ENCODE peak calls at places on chromosomes 11 and 22, in seven cellular contexts. K is kidney, R is stomach, J is astrocyte, T is fibroblast of lung, X is GM23338, U is heart left ventricle. M is an unnamed sample. For H3K4me1 and H3K36me3, the result is how much of the 10 kb centered on the place peaks cover.

GRCh38 chr11:12103411-12104225 is 6.8 kb upstream of the MICAL2 start:
- DNase-seq in K (no peak), R (peak), J (no peak), T (no peak), X (no peak), U (peak), M (no peak)

GRCh38 chr22:41003976-41004375 is 52.8 kb downstream of the RBX1 start:
- DNase-seq in K (no peak), R (no peak), J (no peak), T (no peak), X (no peak), U (no peak), M (no peak)

GRCh38 chr11:7279676-7280075 is 28.0 kb downstream of the SYT9 start:
- DNase-seq in K (no peak), R (no peak), J (no peak), T (no peak), X (no peak), U (no peak), M (no peak)

GRCh38 chr22:43988960-43989359 is 33.7 kb downstream of the SAMM50 start:
- DNase-seq in K (no peak), R (no peak), J (no peak), T (no peak), X (no peak), U (no peak), M (no peak)

GRCh38 chr11:72609045-72609444 is 65.2 kb downstream of the PDE2A start:
- DNase-seq in K (no peak), R (no peak), J (no peak), T (peak), X (peak), U (no peak), M (no peak)

GRCh38 chr22:34303656-34304055 is 383.4 kb upstream of the LARGE1 start:
- DNase-seq in K (no peak), R (no peak), J (no peak), T (no peak), X (no peak), U (no peak), M (no peak)

GRCh38 chr11:2775626-2776350 is 76.0 kb upstream of the KCNQ1OT1 start:
- DNase-seq in K (peak), R (peak), J (no peak), T (no peak), X (no peak), U (peak), M (no peak)

GRCh38 chr22:32985899-32986772 is 72.0 kb downstream of the SYN3 start:
- DNase-seq in K (no peak), R (peak), J (peak), T (peak), X (peak), U (peak), M (peak)

GRCh38 chr11:34616086-34616485 is 4.8 kb upstream of the EHF start:
- DNase-seq in K (no peak), R (no peak), J (no peak), T (no peak), X (no peak), U (no peak), M (no peak)

GRCh38 chr11:100739636-100740035 is 52.5 kb downstream of the ARHGAP42 start:
- DNase-seq in K (no peak), R (peak), J (peak), T (peak), X (peak), U (peak), M (no peak)

GRCh38 chr22:27420817-27421361 is 380.7 kb downstream of the MN1 start:
- DNase-seq in K (peak), R (peak), J (peak), T (peak), X (no peak), U (peak), M (peak)

GRCh38 chr11:71304491-71304890 is 52.1 kb upstream of the SHANK2 start:
- DNase-seq in K (no peak), R (peak), J (no peak), T (no peak), X (no peak), U (no peak), M (no peak)

GRCh38 chr22:38153821-38154562 is 27.6 kb downstream of the PLA2G6 start:
- DNase-seq in K (peak), R (no peak), J (no peak), T (no peak), X (peak), U (no peak), M (no peak)

GRCh38 chr11:117796456-117797428 is at the start of gene DSCAML1:
- DNase-seq in K (peak), R (no peak), J (no peak), T (no peak), X (peak), U (no peak), M (peak)

GRCh38 chr11:119368121-119369034 is 13.1 kb downstream of the USP2 start:
- DNase-seq in K (peak), R (peak), J (no peak), T (peak), X (no peak), U (peak), M (peak)

GRCh38 chr11:34976496-34976895 is 60.1 kb downstream of the PDHX start:
- DNase-seq in K (no peak), R (no peak), J (peak), T (peak), X (no peak), U (no peak), M (no peak)

GRCh38 chr11:117378966-117379865 is 51.6 kb downstream of the CEP164 start:
- DNase-seq in K (no peak), R (no peak), J (no peak), T (no peak), X (no peak), U (peak), M (no peak)

GRCh38 chr11:100810146-100810545 is 123.1 kb downstream of the ARHGAP42 start:
- DNase-seq in K (no peak), R (no peak), J (peak), T (peak), X (no peak), U (no peak), M (no peak)

GRCh38 chr11:109140426-109140825 is 281.6 kb upstream of the C11orf87 start:
- DNase-seq in K (no peak), R (no peak), J (no peak), T (no peak), X (no peak), U (no peak), M (no peak)

GRCh38 chr11:12818333-12819015 is 144.3 kb downstream of the TEAD1 start:
- DNase-seq in K (no peak), R (no peak), J (peak), T (peak), X (no peak), U (peak), M (no peak)

GRCh38 chr22:17880020-17880419 is 105.8 kb upstream of the BID start:
- DNase-seq in K (no peak), R (no peak), J (no peak), T (no peak), X (no peak), U (no peak), M (no peak)

GRCh38 chr11:94832604-94833238 is 64.6 kb downstream of the AMOTL1 start:
- DNase-seq in K (no peak), R (no peak), J (no peak), T (no peak), X (no peak), U (no peak), M (no peak)

GRCh38 chr11:93330446-93330984 is at the start of gene DEUP1:
- DNase-seq in K (peak), R (peak), J (peak), T (peak), X (peak), U (peak), M (peak)

GRCh38 chr11:77144854-77145428 is 16.9 kb downstream of the MYO7A start:
- DNase-seq in K (peak), R (peak), J (no peak), T (no peak), X (no peak), U (no peak), M (peak)

GRCh38 chr11:68043349-68044144 is 4.7 kb downstream of the TCIRG1 start:
- DNase-seq in K (peak), R (no peak), J (peak), T (peak), X (no peak), U (no peak), M (no peak)

GRCh38 chr11:8806974-8807373 is 104.0 kb upstream of the AKIP1 start:
- DNase-seq in K (no peak), R (no peak), J (no peak), T (no peak), X (no peak), U (no peak), M (no peak)

GRCh38 chr11:19934828-19935259 is 222.2 kb downstream of the NAV2 start:
- DNase-seq in K (no peak), R (no peak), J (peak), T (peak), X (no peak), U (no peak), M (no peak)

GRCh38 chr22:30866811-30867271 is 101.7 kb downstream of the MORC2 start:
- DNase-seq in K (peak), R (no peak), J (no peak), T (no peak), X (peak), U (peak), M (peak)

GRCh38 chr11:62336949-62337681 is at the start of gene ASRGL1:
- DNase-seq in K (peak), R (peak), J (peak), T (peak), X (peak), U (peak), M (peak)

GRCh38 chr11:62338218-62338617 is 970 bp downstream of the ASRGL1 start:
- DNase-seq in K (no peak), R (no peak), J (no peak), T (no peak), X (no peak), U (no peak), M (no peak)

GRCh38 chr11:62333768-62334167 is 3.5 kb upstream of the ASRGL1 start:
- DNase-seq in K (no peak), R (no peak), J (no peak), T (no peak), X (no peak), U (no peak), M (no peak)

GRCh38 chr11:62340269-62340901 is 3.1 kb downstream of the ASRGL1 start:
- DNase-seq in K (no peak), R (peak), J (peak), T (peak), X (peak), U (peak), M (peak)

GRCh38 chr11:62337682-62338181 is 484 bp downstream of the ASRGL1 start:
- DNase-seq in K (peak), R (peak), J (no peak), T (peak), X (peak), U (no peak), M (peak)
- TF ChIP-seq CTCF in K (no peak), R (no peak), J (no peak), T (no peak), X (no peak), U (no peak), M (no peak)

DNA sequence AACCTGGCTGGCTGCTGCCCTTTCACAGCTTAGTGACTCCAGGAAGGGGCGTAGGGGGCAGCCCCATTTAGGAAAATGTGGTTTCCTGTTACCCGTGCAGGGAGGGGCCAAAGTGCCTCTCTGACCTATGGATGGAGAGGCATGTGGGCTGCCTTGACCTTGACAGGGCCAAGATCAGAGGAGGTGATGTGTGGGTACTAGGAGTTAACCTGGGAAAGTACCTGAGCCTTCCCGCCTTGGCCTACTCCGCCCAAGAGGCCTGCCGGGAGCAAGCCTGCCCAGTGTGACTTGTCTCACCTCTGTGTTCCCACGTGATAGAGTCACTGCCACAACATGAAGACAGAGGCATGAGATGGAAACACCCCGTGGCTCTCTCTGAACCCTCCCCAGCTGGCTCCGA is 33.4 kb downstream of the GRAMD4 start:
- DNase-seq in K (no peak), R (no peak), J (no peak), T (no peak), X (no peak), U (no peak), M (no peak)
- H3K4me1 ChIP-seq in K (under half), R (half or more), J (under half), T (under half), X (under half), U (half or more), M (under half)

GRCh38 chr11:106091480-106092123 is 14.1 kb downstream of the AASDHPPT start:
- DNase-seq in K (no peak), R (no peak), J (peak), T (peak), X (no peak), U (no peak), M (no peak)
- H3K36me3 ChIP-seq in K (under half), R (half or more), J (under half), T (under half), X (under half), U (under half), M (under half)

DNA sequence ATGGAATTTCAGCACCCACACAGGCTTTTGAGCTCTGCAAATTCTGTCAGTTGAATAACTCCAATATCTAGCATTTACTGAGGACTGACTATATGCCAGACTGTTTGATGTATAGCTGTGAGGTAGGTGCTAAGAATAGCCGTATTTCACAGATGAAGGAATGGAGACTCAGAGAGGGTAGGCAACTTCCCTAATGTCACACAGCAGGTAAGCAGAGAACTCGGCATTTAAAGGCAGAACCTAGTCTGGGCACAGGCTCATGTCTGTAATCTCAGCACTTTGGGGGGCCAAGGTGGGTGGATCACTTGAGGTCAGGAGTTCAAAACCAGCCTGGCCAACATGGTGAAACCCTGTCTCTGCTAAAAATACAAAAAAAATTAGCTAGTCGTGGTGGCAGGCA is 184.1 kb downstream of the BCR start:
- DNase-seq in K (no peak), R (no peak), J (no peak), T (no peak), X (no peak), U (no peak), M (no peak)
- TF ChIP-seq CTCF in K (no peak), R (no peak), J (no peak), T (no peak), X (no peak), U (no peak), M (no peak)

GRCh38 chr11:65569973-65570918 is at the start of gene ZNRD2:
- DNase-seq in K (peak), R (peak), J (peak), T (peak), X (peak), U (peak), M (peak)
- H3K4me1 ChIP-seq in K (under half), R (half or more), J (half or more), T (under half), X (under half), U (under half), M (half or more)

DNA sequence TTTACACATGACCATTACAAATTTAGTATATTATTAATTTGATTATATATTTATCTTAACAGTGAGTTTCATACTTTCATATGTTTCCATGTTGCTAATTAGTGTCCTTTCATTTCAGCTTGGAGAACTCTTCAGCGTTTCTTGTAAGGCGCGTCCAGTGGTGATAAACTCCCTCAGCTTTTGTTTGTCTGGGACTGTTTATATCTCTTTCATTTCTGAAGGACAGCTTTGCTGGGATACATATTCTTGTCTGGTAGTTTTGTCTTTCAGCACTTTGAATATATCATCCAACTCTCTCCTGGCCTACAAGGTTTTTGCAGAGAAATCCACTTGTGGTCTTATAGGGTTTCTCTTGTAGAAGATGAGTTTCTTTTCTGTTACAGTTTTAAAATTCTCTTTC is 12.4 kb downstream of the BIRC2 start:
- DNase-seq in K (no peak), R (no peak), J (no peak), T (no peak), X (no peak), U (no peak), M (no peak)
- H3K36me3 ChIP-seq in K (under half), R (half or more), J (under half), T (under half), X (under half), U (under half), M (under half)

M was measured in mucosa of descending colon.